ENCODE peak calls at places on chromosome 5, in five cellular contexts. S is fibroblast of lung, R is IMR-90, C is H9, M is H1. O is an unnamed sample.

GRCh38 chr5:41270423-41271251 is 57.3 kb upstream of the C6 start:
- DNase-seq in S (peak; percentile 77), R (peak; percentile 76), C (no peak), M (no peak), O (no peak)

GRCh38 chr5:114434396-114435219 is 72.7 kb downstream of the KCNN2 start:
- DNase-seq in S (no peak), R (peak; percentile 22), C (no peak), M (no peak), O (no peak)

GRCh38 chr5:171678631-171679030 is 107.0 kb upstream of the SMIM23 start:
- DNase-seq in S (no peak), R (no peak), C (peak; percentile 6), M (no peak), O (no peak)

GRCh38 chr5:137758719-137759312 is 4.7 kb upstream of the HNRNPA0 start:
- DNase-seq in S (no peak), R (no peak), C (no peak), M (no peak), O (peak; percentile 33)

GRCh38 chr5:149053027-149053705 is 9.7 kb downstream of the SH3TC2 start:
- DNase-seq in S (peak; percentile 58), R (peak; percentile 72), C (no peak), M (no peak), O (no peak)

GRCh38 chr5:104540448-104540847 is 977.9 kb upstream of the NUDT12 start:
- DNase-seq in S (peak; percentile 91), R (peak; percentile 58), C (no peak), M (no peak), O (no peak)

GRCh38 chr5:110386782-110387181 is 339.7 kb downstream of the TMEM232 start:
- DNase-seq in S (peak; percentile 4), R (peak; percentile 4), C (no peak), M (no peak), O (no peak)

GRCh38 chr5:67033893-67034605 is 162.6 kb downstream of the CD180 start:
- DNase-seq in S (peak; percentile 44), R (no peak), C (no peak), M (no peak), O (no peak)

GRCh38 chr5:84642324-84642723 is 257.6 kb upstream of the EDIL3 start:
- DNase-seq in S (no peak), R (no peak), C (no peak), M (no peak), O (no peak)

GRCh38 chr5:146007270-146007669 is 70.9 kb downstream of the SH3RF2 start:
- DNase-seq in S (no peak), R (no peak), C (no peak), M (no peak), O (no peak)

GRCh38 chr5:178365501-178366440 is 133.2 kb upstream of the PHYKPL start:
- DNase-seq in S (no peak), R (no peak), C (no peak), M (no peak), O (no peak)

GRCh38 chr5:59158165-59158564 is 575.3 kb downstream of the RAB3C start:
- DNase-seq in S (no peak), R (peak; percentile 22), C (no peak), M (no peak), O (no peak)

GRCh38 chr5:135191084-135191826 is 157.2 kb upstream of the PITX1 start:
- DNase-seq in S (peak; percentile 63), R (peak; percentile 68), C (peak; percentile 92), M (peak; percentile 92), O (no peak)

GRCh38 chr5:149931992-149932436 is 12.6 kb downstream of the PDE6A start:
- DNase-seq in S (no peak), R (no peak), C (no peak), M (no peak), O (no peak)

GRCh38 chr5:86917117-86917579 is 299.4 kb downstream of the COX7C start:
- DNase-seq in S (peak; percentile 37), R (peak; percentile 49), C (no peak), M (peak; percentile 47), O (no peak)

GRCh38 chr5:136018814-136019777 is 9.7 kb upstream of the TGFBI start:
- DNase-seq in S (peak; percentile 98), R (peak; percentile 99), C (no peak), M (no peak), O (no peak)

GRCh38 chr5:176620333-176620981 is 9.9 kb downstream of the SNCB start:
- DNase-seq in S (peak; percentile 24), R (no peak), C (peak; percentile 63), M (peak; percentile 66), O (no peak)

GRCh38 chr5:125316913-125317545 is 570.6 kb upstream of the ZNF608 start:
- DNase-seq in S (no peak), R (no peak), C (no peak), M (no peak), O (no peak)

GRCh38 chr5:79109527-79110492 is 1.8 kb upstream of the BHMT start:
- DNase-seq in S (no peak), R (no peak), C (peak; percentile 61), M (peak; percentile 60), O (no peak)

GRCh38 chr5:5533927-5534326 is 111.5 kb downstream of the ICE1 start:
- DNase-seq in S (no peak), R (no peak), C (no peak), M (no peak), O (no peak)

GRCh38 chr5:170438581-170438980 is 49.4 kb upstream of the KCNMB1 start:
- DNase-seq in S (no peak), R (no peak), C (no peak), M (no peak), O (no peak)

GRCh38 chr5:31763399-31763798 is 124.5 kb downstream of the PDZD2 start:
- DNase-seq in S (no peak), R (no peak), C (no peak), M (no peak), O (no peak)

GRCh38 chr5:56055859-56056258 is 61.1 kb upstream of the IL6ST start:
- DNase-seq in S (no peak), R (no peak), C (no peak), M (no peak), O (no peak)

GRCh38 chr5:56053363-56053762 is 58.6 kb upstream of the IL6ST start:
- DNase-seq in S (no peak), R (no peak), C (no peak), M (no peak), O (no peak)

GRCh38 chr5:56052735-56053134 is 58.0 kb upstream of the IL6ST start:
- DNase-seq in S (no peak), R (peak; percentile 40), C (no peak), M (no peak), O (no peak)

GRCh38 chr5:56055287-56055686 is 60.5 kb upstream of the IL6ST start:
- DNase-seq in S (no peak), R (peak; percentile 46), C (no peak), M (no peak), O (no peak)

GRCh38 chr5:56054651-56055050 is 59.9 kb upstream of the IL6ST start:
- DNase-seq in S (peak; percentile 81), R (peak; percentile 36), C (no peak), M (no peak), O (no peak)
- H3K4me1 ChIP-seq in S (peaks cover 2% of the 10 kb centered on the region), R (peaks cover 3% of the 10 kb centered on the region), C (no peaks in the 10 kb centered on the region), M (no peaks in the 10 kb centered on the region), O (no peaks in the 10 kb centered on the region)

DNA sequence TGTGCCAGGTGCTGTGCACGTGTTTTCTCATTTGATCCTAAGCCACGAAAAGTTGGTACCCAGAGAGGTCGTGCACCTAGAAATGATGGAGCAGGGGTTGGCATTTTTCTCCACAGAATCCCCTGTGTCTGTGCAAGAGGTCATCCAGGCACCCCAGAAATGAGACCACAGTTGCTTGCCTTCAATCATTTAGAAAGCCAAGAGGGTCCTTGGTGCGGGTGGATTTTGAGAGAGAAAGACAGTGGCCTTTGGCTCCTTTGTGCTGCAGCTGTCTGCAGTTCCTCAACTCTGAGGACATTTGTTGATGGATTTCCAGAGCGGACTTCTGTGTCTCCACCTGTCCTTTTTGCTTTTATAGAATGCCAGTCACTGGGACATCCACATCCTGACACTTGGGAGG is 33.8 kb upstream of the SPRY4 start:
- DNase-seq in S (no peak), R (no peak), C (no peak), M (no peak), O (no peak)
- H3K9ac ChIP-seq in S (no peak overlapping the region), R (no peak overlapping the region), C (no peak overlapping the region), M (no peak overlapping the region), O (no peak overlapping the region)

GRCh38 chr5:127587246-127587917 is 61.5 kb upstream of the CTXN3 start:
- DNase-seq in S (no peak), R (no peak), C (no peak), M (no peak), O (no peak)

GRCh38 chr5:127588368-127588767 is 60.5 kb upstream of the CTXN3 start:
- DNase-seq in S (no peak), R (no peak), C (no peak), M (no peak), O (no peak)

GRCh38 chr5:127586371-127586770 is 62.5 kb upstream of the CTXN3 start:
- DNase-seq in S (no peak), R (no peak), C (no peak), M (no peak), O (no peak)

GRCh38 chr5:127586811-127587210 is 62.1 kb upstream of the CTXN3 start:
- DNase-seq in S (no peak), R (no peak), C (no peak), M (no peak), O (no peak)

DNA sequence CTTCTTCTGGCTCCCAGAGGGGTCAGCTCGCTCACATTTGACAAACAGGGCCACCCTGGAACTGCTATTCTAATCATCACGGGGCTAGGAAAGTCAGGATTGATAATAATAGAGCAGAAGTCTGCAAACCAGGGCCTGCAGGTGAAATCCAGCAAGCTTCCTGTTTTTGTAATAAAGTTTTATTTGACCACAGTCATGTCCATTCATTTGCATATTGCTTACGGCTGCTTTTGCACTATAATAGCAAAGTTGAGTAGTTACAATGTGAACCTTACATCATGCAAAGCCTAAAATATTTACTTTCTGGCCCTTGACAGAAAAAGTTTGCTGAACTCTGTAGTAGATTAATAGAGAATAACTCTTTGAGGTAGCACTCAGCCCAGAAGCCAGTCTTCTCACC is 63.2 kb upstream of the CTXN3 start:
- DNase-seq in S (no peak), R (no peak), C (no peak), M (no peak), O (no peak)
- H3K27ac ChIP-seq in S (no peak overlapping the region), R (no peak overlapping the region), C (no peak overlapping the region), M (no peak overlapping the region), O (no peak overlapping the region)

DNA sequence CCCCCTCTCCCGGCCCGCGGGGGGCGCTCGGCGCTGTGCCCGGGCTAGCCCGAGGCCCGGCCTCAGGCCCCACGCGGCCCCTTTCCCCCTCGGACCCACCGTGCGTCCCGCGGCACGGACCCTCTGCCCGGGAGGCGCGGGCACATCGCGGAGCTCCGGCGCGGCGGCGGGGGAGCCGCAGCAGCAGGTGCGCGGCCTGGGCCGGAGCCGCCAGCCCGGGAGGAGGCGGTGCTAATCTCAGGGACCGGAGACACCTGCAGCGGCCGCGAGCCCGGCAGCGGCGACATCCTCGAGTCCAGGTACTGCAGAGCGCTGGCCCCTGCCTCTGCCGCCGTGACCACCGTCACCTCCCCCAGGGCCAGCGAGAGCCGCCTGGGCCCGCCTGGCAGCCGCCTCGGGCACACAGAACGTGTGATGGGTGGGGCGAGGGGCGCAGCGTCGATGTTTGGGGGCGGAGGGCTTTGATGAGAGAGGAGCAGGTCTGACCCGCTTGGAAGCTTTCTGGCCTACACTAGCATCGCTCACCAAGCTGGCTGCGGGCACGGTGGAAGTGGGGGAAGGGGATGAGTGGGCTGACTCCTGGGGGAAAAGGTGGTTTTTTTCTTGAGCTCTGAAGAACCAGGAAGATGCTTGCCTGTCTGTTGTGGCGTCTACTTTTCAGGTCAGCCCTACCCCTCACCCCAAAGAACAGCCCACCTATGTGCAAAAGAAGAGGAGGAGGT is 524 bp downstream of the CYFIP2 start:
- DNase-seq in S (no peak), R (no peak), C (peak; percentile 61), M (peak; percentile 78), O (no peak)
- H3K4me1 ChIP-seq in S (no peaks in the 10 kb centered on the region), R (no peaks in the 10 kb centered on the region), C (peaks cover 10% of the 10 kb centered on the region), M (peaks cover 8% of the 10 kb centered on the region), O (no peaks in the 10 kb centered on the region)